ENCODE peak calls at places on chromosomes 1 and 21, in ten cellular contexts. T is psoas muscle; L is heart right ventricle; O is Panc1; U is central memory CD8-positive, alpha-beta T cell; I is memory B cell; J is tibial artery; D is breast epithelium; F is uterus; V is effector memory CD8-positive, alpha-beta T cell. A is an unnamed sample.
A peak's percentile ranks its signal among the peaks of the same experiment; 100 is the strongest.

GRCh38 chr1:43763497-43763973 is 56.2 kb downstream of the ST3GAL3 start:
- DNase-seq in U (no peak), T (peak; percentile 56), O (peak; percentile 82), F (peak; percentile 86), L (peak; percentile 80), J (peak; percentile 82), V (peak; percentile 10), D (peak; percentile 58), I (peak; percentile 15), A (no peak)

GRCh38 chr1:91779603-91780021 is 106.3 kb downstream of the TGFBR3 start:
- DNase-seq in U (no peak), L (no peak), T (no peak), D (no peak), I (no peak), J (no peak), O (no peak), V (no peak), F (peak; percentile 8), A (no peak)

GRCh38 chr21:41445465-41445862 is 19.4 kb downstream of the MX1 start:
- DNase-seq in O (no peak), I (no peak), L (no peak), T (no peak), J (peak; percentile 25), D (peak; percentile 28), F (no peak), V (no peak), U (no peak), A (no peak)

GRCh38 chr1:3656450-3657095 is 4.3 kb downstream of the TP73 start:
- DNase-seq in T (no peak), U (no peak), V (no peak), L (no peak), F (no peak), O (no peak), I (no peak), D (peak; percentile 35), J (no peak), A (no peak)

GRCh38 chr1:231390071-231390470 is 32.0 kb downstream of the EGLN1 start:
- DNase-seq in U (no peak), J (no peak), F (no peak), V (no peak), O (no peak), I (no peak), L (no peak), D (no peak), T (no peak), A (no peak)

GRCh38 chr1:204645666-204646065 is 39.9 kb downstream of the LRRN2 start:
- DNase-seq in O (no peak), F (no peak), U (no peak), I (no peak), D (no peak), V (no peak), J (no peak), L (no peak), T (no peak), A (no peak)

GRCh38 chr21:45592208-45592619 is 50.0 kb upstream of the SLC19A1 start:
- DNase-seq in F (no peak), J (peak; percentile 34), O (no peak), L (no peak), U (no peak), I (peak; percentile 40), V (peak; percentile 47), T (no peak), D (peak; percentile 34), A (peak; percentile 12)

GRCh38 chr1:29282924-29283803 is 46.8 kb downstream of the PTPRU start:
- DNase-seq in J (no peak), V (no peak), D (no peak), L (no peak), U (no peak), O (no peak), I (no peak), F (no peak), T (peak; percentile 69), A (no peak)

GRCh38 chr1:14339288-14339687 is 259.2 kb upstream of the KAZN start:
- DNase-seq in I (no peak), D (no peak), L (no peak), F (no peak), U (no peak), V (no peak), J (no peak), T (no peak), O (no peak), A (no peak)

GRCh38 chr21:46385846-46386725 is 62.1 kb downstream of the PCNT start:
- DNase-seq in I (no peak), J (no peak), U (no peak), V (no peak), D (no peak), T (peak; percentile 72), L (no peak), F (no peak), O (no peak), A (no peak)

GRCh38 chr1:84060781-84061180 is 61.8 kb upstream of the TTLL7 start:
- DNase-seq in T (no peak), F (no peak), U (no peak), L (no peak), O (no peak), D (no peak), I (no peak), V (no peak), J (no peak), A (no peak)

A was measured in effector CD8-positive, alpha-beta T cell.